ENCODE peak calls at places on chromosomes 2 and 18, in five cellular contexts. Q is RWPE1, T is endothelial cell of umbilical vein, N is LNCaP clone FGC, J is neural crest cell. P is an unnamed sample.

GRCh38 chr2:239194731-239195317 is 206.0 kb downstream of the HDAC4 start:
- DNase-seq in N (no peak), Q (no peak), T (no peak), J (no peak), P (no peak)

GRCh38 chr18:36284671-36285295 is 12.7 kb upstream of the FHOD3 start:
- DNase-seq in J (peak; percentile 45), T (peak; percentile 71), N (peak; percentile 40), Q (peak; percentile 20), P (no peak)

GRCh38 chr2:180776924-180777323 is 203.5 kb upstream of the UBE2E3 start:
- DNase-seq in T (no peak), Q (no peak), N (no peak), J (no peak), P (no peak)

GRCh38 chr2:42566006-42566405 is 2.4 kb upstream of the MTA3 start:
- DNase-seq in T (no peak), J (no peak), Q (no peak), N (no peak), P (no peak)

GRCh38 chr2:73993376-73993775 is 8.7 kb downstream of the TET3 start:
- DNase-seq in N (no peak), J (no peak), Q (no peak), T (no peak), P (no peak)

GRCh38 chr2:233565685-233566140 is 869 bp downstream of the USP40 start:
- DNase-seq in Q (no peak), N (no peak), J (no peak), T (no peak), P (no peak)

GRCh38 chr2:2734308-2734707 is 403.2 kb upstream of the MYT1L start:
- DNase-seq in Q (no peak), T (no peak), N (no peak), J (no peak), P (no peak)

GRCh38 chr2:168635065-168635577 is 167.3 kb upstream of the NOSTRIN start:
- DNase-seq in Q (no peak), J (no peak), T (no peak), N (no peak), P (no peak)

GRCh38 chr2:47236503-47237215 is 81.6 kb upstream of the STPG4 start:
- DNase-seq in Q (no peak), J (no peak), T (no peak), N (no peak), P (no peak)

GRCh38 chr2:149185942-149186490 is 144.4 kb upstream of the LYPD6 start:
- DNase-seq in J (no peak), N (no peak), T (no peak), Q (no peak), P (no peak)

GRCh38 chr18:48036641-48037421 is 106.4 kb upstream of the SMAD2 start:
- DNase-seq in N (no peak), Q (no peak), T (no peak), J (no peak), P (no peak)

GRCh38 chr2:46335966-46336436 is 38.8 kb downstream of the EPAS1 start:
- DNase-seq in Q (no peak), N (peak; percentile 38), T (no peak), J (no peak), P (no peak)

GRCh38 chr2:36222485-36222884 is 133.1 kb upstream of the CRIM1 start:
- DNase-seq in Q (no peak), T (no peak), J (no peak), N (no peak), P (no peak)

GRCh38 chr2:43158259-43158880 is 68.0 kb downstream of the ZFP36L2 start:
- DNase-seq in Q (peak; percentile 86), T (peak; percentile 87), N (no peak), J (no peak), P (no peak)

GRCh38 chr2:233477548-233478433 is 88.8 kb downstream of the USP40 start:
- DNase-seq in N (no peak), T (no peak), Q (no peak), J (no peak), P (no peak)

GRCh38 chr18:78698914-78699313 is 280.7 kb upstream of the SALL3 start:
- DNase-seq in J (no peak), T (no peak), N (no peak), Q (no peak), P (no peak)

GRCh38 chr2:170368370-170368769 is 190.4 kb downstream of the MYO3B start:
- DNase-seq in J (no peak), Q (no peak), T (no peak), N (no peak), P (no peak)

GRCh38 chr2:170371231-170371630 is 193.3 kb downstream of the MYO3B start:
- DNase-seq in T (no peak), Q (no peak), N (no peak), J (no peak), P (no peak)

GRCh38 chr2:170369228-170369627 is 191.3 kb downstream of the MYO3B start:
- DNase-seq in Q (no peak), T (no peak), N (no peak), J (no peak), P (no peak)

GRCh38 chr2:170365686-170366085 is 187.7 kb downstream of the MYO3B start:
- DNase-seq in Q (no peak), N (no peak), T (no peak), J (no peak), P (no peak)

DNA sequence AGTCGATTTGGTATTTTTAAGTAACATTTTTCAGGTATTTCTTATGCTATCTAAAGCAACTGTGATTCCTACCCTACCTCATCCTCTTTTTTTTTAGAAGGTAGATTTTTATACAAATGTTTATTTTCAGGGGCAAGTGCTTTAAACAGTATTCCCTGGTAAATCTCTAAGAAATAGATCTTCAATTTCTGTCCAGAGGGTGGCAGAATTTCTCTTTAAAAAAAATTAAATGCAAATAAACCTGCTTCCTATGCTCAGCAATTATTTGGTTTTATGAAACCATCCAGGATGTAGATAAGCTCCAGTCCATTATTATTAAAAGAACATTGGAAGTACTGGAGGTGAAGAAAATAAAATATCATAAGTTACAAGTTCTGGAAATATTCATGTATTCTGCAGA is 191.9 kb downstream of the MYO3B start:
- DNase-seq in T (peak; percentile 42), N (no peak), Q (peak; percentile 25), J (no peak), P (no peak)
- TF ChIP-seq CTCF in T (no peak), N (peak; percentile 23), Q (peak; percentile 35), J (peak; percentile 69), P (peak; percentile 48)

GRCh38 chr2:235669269-235669831 is 175.5 kb downstream of the AGAP1 start:
- DNase-seq in T (peak; percentile 35), Q (peak; percentile 49), J (peak; percentile 61), N (no peak), P (peak; percentile 47)

GRCh38 chr2:235668782-235669181 is 174.9 kb downstream of the AGAP1 start:
- DNase-seq in Q (peak; percentile 11), N (no peak), T (no peak), J (no peak), P (no peak)

GRCh38 chr2:235672720-235673119 is 178.9 kb downstream of the AGAP1 start:
- DNase-seq in Q (no peak), T (no peak), J (no peak), N (no peak), P (no peak)

GRCh38 chr2:235670974-235671787 is 177.3 kb downstream of the AGAP1 start:
- DNase-seq in T (no peak), J (no peak), Q (no peak), N (no peak), P (no peak)

DNA sequence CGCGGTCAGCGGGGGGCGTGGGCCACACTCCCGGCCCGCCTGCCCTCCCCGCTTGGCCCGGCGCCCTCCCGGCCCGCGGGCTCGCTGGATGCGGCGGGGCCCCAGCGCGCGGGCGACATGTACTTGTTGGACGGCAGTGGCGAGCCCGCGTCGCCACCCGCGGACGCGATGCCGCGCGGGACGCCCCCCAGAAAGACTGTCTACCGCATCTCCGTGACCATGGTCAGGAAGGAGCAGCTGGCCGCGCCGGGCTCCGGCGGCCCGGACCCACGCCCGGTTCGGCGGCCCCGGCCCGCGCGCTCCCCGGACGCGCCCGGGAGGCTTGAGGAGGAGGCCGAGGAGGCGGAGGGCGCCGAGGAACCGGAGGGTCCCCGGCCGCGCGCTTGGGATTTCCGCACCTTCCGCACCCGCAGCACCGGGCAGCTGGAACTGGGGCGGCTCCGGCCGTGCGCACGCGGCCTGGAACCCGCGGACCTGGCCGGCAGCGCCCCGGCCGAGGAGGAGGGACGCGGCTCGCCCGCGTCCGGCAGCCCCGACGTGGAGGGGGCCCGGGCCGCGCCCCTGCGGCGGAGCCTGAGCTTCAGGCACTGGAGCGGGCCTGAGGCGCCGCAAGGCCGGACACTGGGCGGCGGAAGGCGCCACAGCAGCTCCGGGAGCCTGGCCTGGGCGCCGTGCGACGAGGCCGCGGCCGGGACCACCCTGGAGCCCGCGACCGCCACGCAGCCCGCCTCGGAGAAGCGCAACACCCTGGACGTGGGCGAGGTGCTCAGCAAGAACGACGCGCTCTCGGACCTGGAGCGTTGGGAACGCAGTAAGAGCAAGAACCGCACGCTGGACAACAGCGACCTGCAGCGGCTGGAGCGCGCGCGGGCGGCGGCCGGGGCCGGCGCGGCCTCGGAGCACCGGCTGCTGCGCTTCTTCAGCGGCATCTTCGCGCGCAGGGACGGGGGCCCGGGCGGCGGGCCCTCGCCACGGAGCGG is 176.4 kb downstream of the AGAP1 start:
- DNase-seq in N (no peak), Q (peak; percentile 51), T (peak; percentile 59), J (peak; percentile 51), P (no peak)
- TF ChIP-seq CTCF in N (peak; percentile 43), Q (peak; percentile 71), T (peak; percentile 53), J (peak; percentile 62), P (peak; percentile 34)

DNA sequence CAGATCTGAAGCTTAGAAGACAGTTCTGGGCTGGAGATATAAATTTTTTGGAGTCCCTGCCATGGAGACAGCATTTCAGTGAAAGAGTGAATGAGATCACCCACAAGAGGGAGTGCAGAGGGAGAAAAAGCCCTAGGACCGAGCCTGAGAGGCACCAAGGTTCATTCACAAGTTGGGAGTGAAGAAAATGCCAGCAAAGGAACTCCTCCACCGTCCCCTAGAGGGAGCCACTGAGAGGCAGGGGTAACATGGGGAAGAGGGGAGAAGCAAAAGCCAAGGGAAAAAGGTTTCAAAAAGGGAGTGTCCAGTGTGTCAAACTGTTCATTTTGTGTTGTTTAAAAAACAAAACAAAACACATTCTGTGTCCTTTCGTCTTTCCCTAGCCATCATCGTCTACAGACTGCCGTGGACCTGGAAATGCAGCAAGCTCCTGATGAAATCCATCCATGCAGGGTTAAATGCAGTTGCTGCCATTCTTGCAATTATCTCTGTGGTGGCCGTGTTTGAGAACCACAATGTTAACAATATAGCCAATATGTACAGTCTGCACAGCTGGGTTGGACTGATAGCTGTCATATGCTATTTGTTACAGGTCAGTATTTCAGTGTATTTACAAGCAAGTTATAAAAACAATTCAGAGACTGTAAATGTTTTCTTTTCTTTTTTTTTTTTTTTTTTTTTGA is 19.1 kb downstream of the CYBRD1 start:
- DNase-seq in N (no peak), Q (no peak), J (no peak), T (no peak), P (no peak)
- TF ChIP-seq CTCF in N (peak; percentile 50), Q (peak; percentile 27), J (peak; percentile 55), T (peak; percentile 21), P (no peak)

GRCh38 chr2:232437130-232437620 is 18.8 kb upstream of the ALPI start:
- DNase-seq in Q (no peak), J (no peak), N (no peak), T (no peak), P (no peak)

GRCh38 chr2:232439758-232440135 is 16.2 kb upstream of the ALPI start:
- DNase-seq in Q (no peak), N (no peak), J (no peak), T (no peak), P (no peak)

GRCh38 chr2:232441147-232441651 is 14.8 kb upstream of the ALPI start:
- DNase-seq in T (no peak), J (no peak), N (no peak), Q (no peak), P (no peak)

GRCh38 chr2:232438051-232438450 is 17.9 kb upstream of the ALPI start:
- DNase-seq in N (no peak), J (no peak), T (no peak), Q (no peak), P (no peak)

GRCh38 chr2:232438951-232439757 is 16.8 kb upstream of the ALPI start:
- DNase-seq in Q (no peak), N (no peak), T (peak; percentile 10), J (no peak), P (no peak)
- TF ChIP-seq CTCF in Q (peak; percentile 74), N (peak; percentile 49), T (peak; percentile 14), J (peak; percentile 66), P (peak; percentile 28)